ENCODE peak calls at places on chromosomes 13 and 19, in seven cellular contexts. One of them, this sample, is unnamed.

GRCh38 chr13:113493315-113493951 is 2.9 kb upstream of the DCUN1D2 start:
- DNase-seq in IMR-90: peak; percentile 99
- DNase-seq in neuronal stem cell: no peak
- DNase-seq in H9: no peak
- DNase-seq in H1: no peak
- DNase-seq in mesenchymal stem cell: peak; percentile 95
- DNase-seq in trophoblast cell: peak; percentile 20
- DNase-seq in this sample: peak; percentile 81

GRCh38 chr13:51726446-51727185 is 77.3 kb downstream of the DHRS12 start:
- DNase-seq in IMR-90: peak; percentile 90
- DNase-seq in neuronal stem cell: no peak
- DNase-seq in H9: no peak
- DNase-seq in H1: no peak
- DNase-seq in mesenchymal stem cell: peak; percentile 46
- DNase-seq in trophoblast cell: peak; percentile 79
- DNase-seq in this sample: no peak

GRCh38 chr13:106103779-106104178 is 431.7 kb downstream of the EFNB2 start:
- DNase-seq in IMR-90: no peak
- DNase-seq in neuronal stem cell: no peak
- DNase-seq in H9: no peak
- DNase-seq in H1: no peak
- DNase-seq in mesenchymal stem cell: peak; percentile 84
- DNase-seq in trophoblast cell: peak; percentile 15
- DNase-seq in this sample: peak; percentile 77

GRCh38 chr19:37506387-37507166 is at the start of gene ZNF793:
- DNase-seq in IMR-90: peak; percentile 54
- DNase-seq in neuronal stem cell: peak; percentile 74
- DNase-seq in H9: peak; percentile 87
- DNase-seq in H1: peak; percentile 95
- DNase-seq in mesenchymal stem cell: peak; percentile 82
- DNase-seq in trophoblast cell: peak; percentile 79
- DNase-seq in this sample: peak; percentile 96

GRCh38 chr13:109198585-109198984 is 569.2 kb downstream of the MYO16 start:
- DNase-seq in IMR-90: peak; percentile 31
- DNase-seq in neuronal stem cell: no peak
- DNase-seq in H9: no peak
- DNase-seq in H1: no peak
- DNase-seq in mesenchymal stem cell: peak; percentile 5
- DNase-seq in trophoblast cell: no peak
- DNase-seq in this sample: no peak

GRCh38 chr19:11814707-11815050 is 606 bp downstream of the ZNF440 start:
- DNase-seq in IMR-90: peak; percentile 29
- DNase-seq in neuronal stem cell: no peak
- DNase-seq in H9: peak; percentile 24
- DNase-seq in H1: peak; percentile 42
- DNase-seq in mesenchymal stem cell: peak; percentile 44
- DNase-seq in trophoblast cell: peak; percentile 64
- DNase-seq in this sample: peak; percentile 38

GRCh38 chr19:41811036-41811435 is 14.6 kb downstream of the CEACAM3 start:
- DNase-seq in IMR-90: no peak
- DNase-seq in neuronal stem cell: no peak
- DNase-seq in H9: no peak
- DNase-seq in H1: no peak
- DNase-seq in mesenchymal stem cell: no peak
- DNase-seq in trophoblast cell: no peak
- DNase-seq in this sample: no peak

GRCh38 chr13:33583398-33583797 is 234.6 kb upstream of the RFC3 start:
- DNase-seq in IMR-90: no peak
- DNase-seq in neuronal stem cell: no peak
- DNase-seq in H9: no peak
- DNase-seq in H1: no peak
- DNase-seq in mesenchymal stem cell: no peak
- DNase-seq in trophoblast cell: no peak
- DNase-seq in this sample: no peak

GRCh38 chr13:40475617-40476016 is 190.8 kb downstream of the FOXO1 start:
- DNase-seq in IMR-90: no peak
- DNase-seq in neuronal stem cell: no peak
- DNase-seq in H9: no peak
- DNase-seq in H1: no peak
- DNase-seq in mesenchymal stem cell: no peak
- DNase-seq in trophoblast cell: no peak
- DNase-seq in this sample: no peak

GRCh38 chr19:48632692-48633147 is 4.5 kb downstream of the DBP start:
- DNase-seq in IMR-90: peak; percentile 53
- DNase-seq in neuronal stem cell: no peak
- DNase-seq in H9: no peak
- DNase-seq in H1: no peak
- DNase-seq in mesenchymal stem cell: no peak
- DNase-seq in trophoblast cell: no peak
- DNase-seq in this sample: no peak

GRCh38 chr13:23321534-23322241 is 111.8 kb downstream of the SACS start:
- DNase-seq in IMR-90: peak; percentile 94
- DNase-seq in neuronal stem cell: no peak
- DNase-seq in H9: no peak
- DNase-seq in H1: no peak
- DNase-seq in mesenchymal stem cell: peak; percentile 93
- DNase-seq in trophoblast cell: peak; percentile 62
- DNase-seq in this sample: no peak

GRCh38 chr13:106701810-106702341 is 133.9 kb upstream of the ARGLU1 start:
- DNase-seq in IMR-90: no peak
- DNase-seq in neuronal stem cell: no peak
- DNase-seq in H9: no peak
- DNase-seq in H1: no peak
- DNase-seq in mesenchymal stem cell: no peak
- DNase-seq in trophoblast cell: no peak
- DNase-seq in this sample: no peak

GRCh38 chr19:38812841-38813320 is at the start of gene LGALS4:
- DNase-seq in IMR-90: no peak
- DNase-seq in neuronal stem cell: no peak
- DNase-seq in H9: no peak
- DNase-seq in H1: no peak
- DNase-seq in mesenchymal stem cell: no peak
- DNase-seq in trophoblast cell: no peak
- DNase-seq in this sample: no peak

GRCh38 chr19:14677464-14677863 is 2.8 kb upstream of the ADGRE3 start:
- DNase-seq in IMR-90: no peak
- DNase-seq in neuronal stem cell: no peak
- DNase-seq in H9: no peak
- DNase-seq in H1: no peak
- DNase-seq in mesenchymal stem cell: no peak
- DNase-seq in trophoblast cell: no peak
- DNase-seq in this sample: no peak

GRCh38 chr13:80946008-80946802 is 605.3 kb upstream of the SPRY2 start:
- DNase-seq in IMR-90: no peak
- DNase-seq in neuronal stem cell: no peak
- DNase-seq in H9: no peak
- DNase-seq in H1: no peak
- DNase-seq in mesenchymal stem cell: no peak
- DNase-seq in trophoblast cell: no peak
- DNase-seq in this sample: no peak

GRCh38 chr13:55155046-55155445 is 1985.7 kb upstream of the PRR20A start:
- DNase-seq in IMR-90: no peak
- DNase-seq in neuronal stem cell: no peak
- DNase-seq in H9: no peak
- DNase-seq in H1: no peak
- DNase-seq in mesenchymal stem cell: no peak
- DNase-seq in trophoblast cell: no peak
- DNase-seq in this sample: no peak

GRCh38 chr13:42039457-42039945 is 8.9 kb upstream of the DGKH start:
- DNase-seq in IMR-90: no peak
- DNase-seq in neuronal stem cell: peak; percentile 12
- DNase-seq in H9: no peak
- DNase-seq in H1: no peak
- DNase-seq in mesenchymal stem cell: no peak
- DNase-seq in trophoblast cell: no peak
- DNase-seq in this sample: no peak

GRCh38 chr13:74361274-74361673 is 227.1 kb upstream of the KLF12 start:
- DNase-seq in IMR-90: no peak
- DNase-seq in neuronal stem cell: no peak
- DNase-seq in H9: no peak
- DNase-seq in H1: no peak
- DNase-seq in mesenchymal stem cell: no peak
- DNase-seq in trophoblast cell: no peak
- DNase-seq in this sample: no peak

GRCh38 chr13:51759240-51759639 is 44.7 kb downstream of the DHRS12 start:
- DNase-seq in IMR-90: peak; percentile 83
- DNase-seq in neuronal stem cell: no peak
- DNase-seq in H9: no peak
- DNase-seq in H1: no peak
- DNase-seq in mesenchymal stem cell: peak; percentile 89
- DNase-seq in trophoblast cell: no peak
- DNase-seq in this sample: no peak

GRCh38 chr13:36736119-36736726 is 62.4 kb downstream of the SERTM1 start:
- DNase-seq in IMR-90: peak; percentile 62
- DNase-seq in neuronal stem cell: peak; percentile 44
- DNase-seq in H9: no peak
- DNase-seq in H1: no peak
- DNase-seq in mesenchymal stem cell: peak; percentile 54
- DNase-seq in trophoblast cell: peak; percentile 23
- DNase-seq in this sample: peak; percentile 56

GRCh38 chr13:110212529-110212928 is 94.4 kb downstream of the COL4A1 start:
- DNase-seq in IMR-90: no peak
- DNase-seq in neuronal stem cell: no peak
- DNase-seq in H9: no peak
- DNase-seq in H1: no peak
- DNase-seq in mesenchymal stem cell: no peak
- DNase-seq in trophoblast cell: no peak
- DNase-seq in this sample: no peak

GRCh38 chr19:55117063-55117635 is 288 bp downstream of the PPP1R12C start:
- DNase-seq in IMR-90: no peak
- DNase-seq in neuronal stem cell: no peak
- DNase-seq in H9: no peak
- DNase-seq in H1: no peak
- DNase-seq in mesenchymal stem cell: no peak
- DNase-seq in trophoblast cell: peak; percentile 27
- DNase-seq in this sample: no peak

GRCh38 chr13:85508683-85509329 is 290.4 kb downstream of the SLITRK6 start:
- DNase-seq in IMR-90: no peak
- DNase-seq in neuronal stem cell: no peak
- DNase-seq in H9: peak; percentile 59
- DNase-seq in H1: peak; percentile 47
- DNase-seq in mesenchymal stem cell: no peak
- DNase-seq in trophoblast cell: no peak
- DNase-seq in this sample: peak; percentile 16

GRCh38 chr13:114313061-114313860 is 1.0 kb upstream of the CHAMP1 start:
- DNase-seq in IMR-90: peak; percentile 51
- DNase-seq in neuronal stem cell: no peak
- DNase-seq in H9: no peak
- DNase-seq in H1: no peak
- DNase-seq in mesenchymal stem cell: peak; percentile 9
- DNase-seq in trophoblast cell: no peak
- DNase-seq in this sample: peak; percentile 40

GRCh38 chr13:39457274-39457673 is 145.7 kb downstream of the LHFPL6 start:
- DNase-seq in IMR-90: no peak
- DNase-seq in neuronal stem cell: no peak
- DNase-seq in H9: no peak
- DNase-seq in H1: no peak
- DNase-seq in mesenchymal stem cell: no peak
- DNase-seq in trophoblast cell: no peak
- DNase-seq in this sample: no peak
- H3K4ac ChIP-seq in IMR-90: no peak overlapping the region
- H3K4ac ChIP-seq in neuronal stem cell: no peak overlapping the region
- H3K4ac ChIP-seq in H9: no peak overlapping the region
- H3K4ac ChIP-seq in H1: no peak overlapping the region
- H3K4ac ChIP-seq in mesenchymal stem cell: no peak overlapping the region
- H3K4ac ChIP-seq in trophoblast cell: no peak overlapping the region
- H3K4ac ChIP-seq in this sample: no peak overlapping the region

DNA sequence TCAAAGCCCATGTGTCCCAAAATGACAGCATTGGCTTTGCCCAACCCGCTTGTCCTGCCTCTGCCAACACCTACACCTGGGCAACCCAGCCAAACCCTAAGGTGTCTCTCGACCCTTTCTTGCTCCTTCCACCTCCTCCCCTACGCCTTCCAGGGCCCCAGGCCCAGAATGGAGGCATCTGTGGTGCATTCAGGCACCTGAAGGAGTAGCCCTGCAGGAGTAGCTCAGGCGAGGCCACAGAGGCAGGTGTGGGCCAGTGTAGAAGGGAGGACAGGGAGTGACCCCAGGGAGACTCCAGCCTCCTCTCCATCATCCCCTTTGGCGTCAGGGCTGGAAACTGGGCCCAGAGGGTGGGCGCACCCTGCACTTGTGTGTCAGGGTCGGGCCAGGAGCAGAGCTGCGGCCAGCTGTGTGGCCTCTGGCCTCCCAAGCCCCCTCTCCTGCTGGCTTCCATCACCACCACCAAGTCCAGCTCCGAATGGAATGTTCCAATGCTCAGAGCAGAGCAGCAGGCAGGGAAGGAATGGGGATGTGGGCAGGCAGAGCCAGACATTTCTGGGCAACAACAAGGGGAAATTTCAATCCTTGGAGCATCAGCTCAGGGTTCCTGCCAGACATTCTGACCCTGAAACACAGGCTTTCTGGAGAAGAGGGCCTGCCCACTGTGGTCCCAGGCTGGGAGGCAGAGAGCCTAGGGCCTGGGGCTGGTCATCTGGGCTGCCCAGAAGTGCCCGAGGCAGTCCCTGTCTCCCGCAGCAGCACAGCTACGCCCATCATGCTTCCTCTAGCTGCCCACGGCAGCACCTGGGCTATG is 16.4 kb downstream of the PLEKHF1 start:
- DNase-seq in IMR-90: no peak
- DNase-seq in neuronal stem cell: no peak
- DNase-seq in H9: no peak
- DNase-seq in H1: no peak
- DNase-seq in mesenchymal stem cell: no peak
- DNase-seq in trophoblast cell: no peak
- DNase-seq in this sample: no peak
- H3K27ac ChIP-seq in IMR-90: no peak overlapping the region
- H3K27ac ChIP-seq in neuronal stem cell: no peak overlapping the region
- H3K27ac ChIP-seq in H9: no peak overlapping the region
- H3K27ac ChIP-seq in H1: no peak overlapping the region
- H3K27ac ChIP-seq in mesenchymal stem cell: no peak overlapping the region
- H3K27ac ChIP-seq in trophoblast cell: no peak overlapping the region
- H3K27ac ChIP-seq in this sample: no peak overlapping the region

GRCh38 chr19:34673590-34673989 is 3.4 kb downstream of the SCGB2B2 start:
- DNase-seq in IMR-90: no peak
- DNase-seq in neuronal stem cell: no peak
- DNase-seq in H9: no peak
- DNase-seq in H1: no peak
- DNase-seq in mesenchymal stem cell: no peak
- DNase-seq in trophoblast cell: no peak
- DNase-seq in this sample: no peak
- H3K4ac ChIP-seq in IMR-90: no peak overlapping the region
- H3K4ac ChIP-seq in neuronal stem cell: no peak overlapping the region
- H3K4ac ChIP-seq in H9: no peak overlapping the region
- H3K4ac ChIP-seq in H1: no peak overlapping the region
- H3K4ac ChIP-seq in mesenchymal stem cell: no peak overlapping the region
- H3K4ac ChIP-seq in trophoblast cell: no peak overlapping the region
- H3K4ac ChIP-seq in this sample: no peak overlapping the region

DNA sequence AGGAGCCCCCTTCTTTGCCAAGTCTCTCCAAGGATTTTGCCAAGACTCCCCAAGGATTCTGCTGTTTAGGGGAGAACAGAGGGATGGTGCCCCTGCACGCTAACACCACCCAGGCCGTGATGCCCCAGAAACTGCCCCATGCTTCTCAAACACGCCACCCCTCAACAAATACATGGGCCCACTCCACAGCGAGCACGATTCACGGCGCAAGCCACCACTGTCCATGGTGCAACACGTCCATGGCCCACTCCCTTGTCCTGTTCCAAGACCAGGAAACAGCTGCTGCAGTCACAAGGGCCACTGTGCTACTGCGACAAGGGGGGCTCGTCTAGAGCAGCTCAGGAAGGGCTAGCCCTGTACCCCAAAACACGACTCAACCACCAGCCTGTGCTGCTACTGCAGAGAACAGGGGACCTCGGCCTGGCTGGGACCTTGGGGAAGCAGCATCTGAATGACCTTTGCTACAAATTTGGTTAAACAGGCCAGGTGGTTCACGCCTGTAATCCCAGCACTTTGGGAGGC is 36.5 kb upstream of the ISYNA1 start:
- DNase-seq in IMR-90: no peak
- DNase-seq in neuronal stem cell: no peak
- DNase-seq in H9: no peak
- DNase-seq in H1: no peak
- DNase-seq in mesenchymal stem cell: no peak
- DNase-seq in trophoblast cell: no peak
- DNase-seq in this sample: no peak
- H3K27ac ChIP-seq in IMR-90: no peak overlapping the region
- H3K27ac ChIP-seq in neuronal stem cell: no peak overlapping the region
- H3K27ac ChIP-seq in H9: no peak overlapping the region
- H3K27ac ChIP-seq in H1: no peak overlapping the region
- H3K27ac ChIP-seq in mesenchymal stem cell: no peak overlapping the region
- H3K27ac ChIP-seq in trophoblast cell: no peak overlapping the region
- H3K27ac ChIP-seq in this sample: no peak overlapping the region

This sample was measured in mesendoderm.